ENCODE peak calls at places on chromosomes 5 and 9, in four cellular contexts. S is pancreas; J is upper lobe of right lung; G is activated T-helper 1 cell treated with anti-CD3 and anti-CD28 coated beads, Interleukin-12 subunit alpha, Interleukin-12 subunit beta, Interleukin-2, Interleukin-4 antibody, amounts not matched to agents 30 ng/mL and 10 ng/mL and 1 ng/mL, durations not matched to agents 14 hours and 24 hours and 36 hours. Y is an unnamed sample.

GRCh38 chr9:136694163-136694864 is 7.1 kb upstream of the AGPAT2 start:
- DNase-seq in S (peak), J (peak), G (no peak), Y (peak)

GRCh38 chr9:79616013-79616412 is 44.2 kb downstream of the TLE4 start:
- DNase-seq in S (no peak), J (no peak), G (no peak), Y (no peak)

GRCh38 chr5:77133061-77133758 is 46.1 kb upstream of the ZBED3 start:
- DNase-seq in S (no peak), J (no peak), G (no peak), Y (no peak)

GRCh38 chr9:19840953-19841352 is 52.1 kb upstream of the SLC24A2 start:
- DNase-seq in S (no peak), J (no peak), G (no peak), Y (no peak)

GRCh38 chr5:82106806-82107205 is 135.0 kb downstream of the ATG10 start:
- DNase-seq in S (no peak), J (no peak), G (no peak), Y (no peak)

GRCh38 chr5:91957671-91958070 is 574.6 kb upstream of the ARRDC3 start:
- DNase-seq in S (no peak), J (no peak), G (no peak), Y (no peak)

GRCh38 chr5:137624786-137625349 is 111.0 kb downstream of the KLHL3 start:
- DNase-seq in S (no peak), J (no peak), G (no peak), Y (no peak)

GRCh38 chr5:572398-573019 is 39.6 kb upstream of the CEP72 start:
- DNase-seq in S (no peak), J (no peak), G (no peak), Y (no peak)

GRCh38 chr9:133236291-133237071 is 27.4 kb upstream of the OBP2B start:
- DNase-seq in S (peak), J (no peak), G (no peak), Y (peak)

GRCh38 chr5:103472820-103473219 is 89.8 kb downstream of the NUDT12 start:
- DNase-seq in S (no peak), J (no peak), G (no peak), Y (no peak)

GRCh38 chr9:133374612-133375115 is 1.2 kb downstream of the SURF4 start:
- DNase-seq in S (no peak), J (no peak), G (peak), Y (no peak)

GRCh38 chr5:76547891-76548524 is 75.2 kb downstream of the F2RL2 start:
- DNase-seq in S (no peak), J (no peak), G (no peak), Y (no peak)

GRCh38 chr5:7754490-7754889 is 96.4 kb downstream of the CFAP90 start:
- DNase-seq in S (no peak), J (no peak), G (no peak), Y (no peak)